ENCODE peak calls at places on chromosomes 13 and 19, in ten cellular contexts. Q is activated gamma-delta T cell treated with Interleukin-2 at 50 U/mL for 16 hours; E is left cardiac atrium; V is mesenchymal stem cell; Y is stimulated activated CD4-positive, alpha-beta T cell treated with anti-CD3 and anti-CD28 coated beads, Interleukin-1b, Interleukin-23, amount 100 ng/mL, for 1 hour; A is fibroblast of pulmonary artery; R is progenitor cell of endocrine pancreas; S is psoas muscle; F is effector CD4-positive, alpha-beta T cell; X is Calu3. U is an unnamed sample.

GRCh38 chr13:106143392-106143791 is 392.1 kb downstream of the EFNB2 start:
- DNase-seq in Q (no peak), E (no peak), V (no peak), Y (no peak), A (no peak), R (no peak), S (no peak), F (no peak), X (no peak), U (no peak)

GRCh38 chr19:55158848-55159793 is 1.6 kb upstream of the TNNI3 start:
- DNase-seq in Q (no peak), E (peak), V (no peak), Y (no peak), A (peak), R (no peak), S (peak), F (no peak), X (peak), U (no peak)

GRCh38 chr19:33388817-33389573 is 15.5 kb downstream of the CEBPG start:
- DNase-seq in Q (no peak), E (no peak), V (no peak), Y (no peak), A (no peak), R (no peak), S (peak), F (no peak), X (no peak), U (no peak)

GRCh38 chr13:100633461-100633860 is 41.1 kb downstream of the TMTC4 start:
- DNase-seq in Q (no peak), E (no peak), V (peak), Y (no peak), A (peak), R (no peak), S (no peak), F (no peak), X (no peak), U (no peak)

GRCh38 chr19:43460362-43461016 is 4.9 kb downstream of the LYPD3 start:
- DNase-seq in Q (no peak), E (no peak), V (no peak), Y (no peak), A (no peak), R (no peak), S (no peak), F (no peak), X (no peak), U (no peak)

GRCh38 chr19:7109678-7110289 is 40.3 kb downstream of the ZNF557 start:
- DNase-seq in Q (no peak), E (no peak), V (no peak), Y (no peak), A (peak), R (no peak), S (no peak), F (no peak), X (no peak), U (no peak)

GRCh38 chr19:17902701-17903100 is 30.1 kb upstream of the CCDC124 start:
- DNase-seq in Q (no peak), E (no peak), V (peak), Y (no peak), A (peak), R (no peak), S (no peak), F (no peak), X (no peak), U (no peak)

GRCh38 chr19:47670736-47671135 is 42.5 kb upstream of the EHD2 start:
- DNase-seq in Q (no peak), E (no peak), V (no peak), Y (no peak), A (no peak), R (no peak), S (peak), F (no peak), X (no peak), U (no peak)

GRCh38 chr13:110405597-110406450 is 98.7 kb downstream of the COL4A2 start:
- DNase-seq in Q (no peak), E (no peak), V (peak), Y (no peak), A (peak), R (no peak), S (no peak), F (no peak), X (no peak), U (no peak)

GRCh38 chr19:39969681-39970423 is 1.1 kb upstream of the PSMC4 start:
- DNase-seq in Q (no peak), E (no peak), V (no peak), Y (no peak), A (no peak), R (no peak), S (no peak), F (no peak), X (no peak), U (no peak)

GRCh38 chr19:1746401-1747284 is 6.7 kb upstream of the ONECUT3 start:
- DNase-seq in Q (no peak), E (no peak), V (peak), Y (no peak), A (peak), R (no peak), S (no peak), F (no peak), X (peak), U (no peak)

GRCh38 chr19:49173198-49173597 is 15.6 kb downstream of the TRPM4 start:
- DNase-seq in Q (no peak), E (no peak), V (no peak), Y (no peak), A (no peak), R (no peak), S (no peak), F (no peak), X (no peak), U (no peak)